ENCODE peak calls at places on chromosome 11, in seven cellular contexts. M, S, L, V, F, H and G are unnamed samples.

GRCh38 chr11:75311858-75312288 is 39.6 kb downstream of the ARRB1 start:
- DNase-seq in L (no peak), F (peak), M (no peak), H (no peak), V (peak), S (peak), G (peak)

GRCh38 chr11:46711288-46711687 is 7.7 kb upstream of the F2 start:
- DNase-seq in L (no peak), H (no peak), S (no peak), M (no peak), F (peak), V (peak), G (no peak)

GRCh38 chr11:34682822-34683221 is 61.9 kb downstream of the EHF start:
- DNase-seq in S (no peak), V (peak), H (no peak), L (no peak), M (no peak), F (peak), G (peak)

GRCh38 chr11:123052884-123053721 is 8.8 kb downstream of the HSPA8 start:
- DNase-seq in H (no peak), V (no peak), L (no peak), S (no peak), F (no peak), M (no peak), G (peak)

GRCh38 chr11:1306186-1307162 is 3.0 kb downstream of the TOLLIP start:
- DNase-seq in F (no peak), V (no peak), M (no peak), H (no peak), S (no peak), L (no peak), G (no peak)

GRCh38 chr11:111301004-111301839 is 2.9 kb downstream of the POU2AF3 start:
- DNase-seq in L (no peak), M (no peak), S (peak), H (peak), F (no peak), V (no peak), G (peak)

GRCh38 chr11:30579776-30580175 is 6.4 kb downstream of the MPPED2 start:
- DNase-seq in M (no peak), F (no peak), L (no peak), S (no peak), H (no peak), V (no peak), G (no peak)

GRCh38 chr11:57368106-57368826 is 12.7 kb downstream of the PRG3 start:
- DNase-seq in H (no peak), L (no peak), S (no peak), F (no peak), M (no peak), V (no peak), G (peak)

GRCh38 chr11:36657610-36658225 is 59.7 kb upstream of the RAG2 start:
- DNase-seq in F (no peak), L (no peak), H (no peak), V (peak), S (no peak), M (no peak), G (no peak)

GRCh38 chr11:89477175-89477574 is 14.0 kb downstream of the NOX4 start:
- DNase-seq in S (no peak), M (no peak), F (no peak), H (no peak), L (no peak), V (no peak), G (peak)

GRCh38 chr11:35138606-35138948 is 394 bp upstream of the CD44 start:
- DNase-seq in F (peak), S (peak), L (no peak), M (peak), H (no peak), V (no peak), G (peak)

GRCh38 chr11:43943931-43944751 is 1.7 kb downstream of the C11orf96 start:
- DNase-seq in S (no peak), M (peak), H (no peak), F (no peak), V (peak), L (no peak), G (peak)

GRCh38 chr11:3164540-3165151 is 464 bp downstream of the OSBPL5 start:
- DNase-seq in S (no peak), V (no peak), L (peak), F (no peak), H (no peak), M (no peak), G (no peak)

GRCh38 chr11:128579790-128580504 is 7.4 kb downstream of the ETS1 start:
- DNase-seq in F (peak), M (no peak), H (peak), L (no peak), S (no peak), V (no peak), G (peak)

GRCh38 chr11:128720522-128720985 is 26.7 kb downstream of the FLI1 start:
- DNase-seq in F (no peak), M (peak), S (no peak), H (peak), L (no peak), V (peak), G (no peak)

GRCh38 chr11:45677811-45678515 is 12.5 kb upstream of the CHST1 start:
- DNase-seq in H (no peak), F (no peak), M (peak), V (no peak), S (no peak), L (no peak), G (no peak)

GRCh38 chr11:34161812-34162506 is 56.5 kb downstream of the NAT10 start:
- DNase-seq in H (no peak), M (no peak), L (no peak), S (no peak), V (no peak), F (peak), G (peak)

GRCh38 chr11:75246006-75246672 is 5.6 kb downstream of the TPBGL start:
- DNase-seq in H (no peak), L (no peak), F (no peak), S (no peak), M (no peak), V (no peak), G (no peak)

GRCh38 chr11:35216962-35217667 is 78.1 kb downstream of the CD44 start:
- DNase-seq in V (no peak), S (no peak), L (peak), H (no peak), F (no peak), M (no peak), G (peak)

GRCh38 chr11:119284344-119285157 is 32.4 kb downstream of the MCAM start:
- DNase-seq in L (no peak), S (no peak), F (peak), V (peak), M (peak), H (peak), G (peak)

GRCh38 chr11:108906826-108907225 is 242.0 kb downstream of the DDX10 start:
- DNase-seq in H (no peak), F (peak), M (no peak), S (no peak), V (no peak), L (no peak), G (peak)

GRCh38 chr11:69335010-69335409 is 41.1 kb downstream of the MYEOV start:
- DNase-seq in H (no peak), F (no peak), S (peak), L (no peak), V (no peak), M (no peak), G (no peak)

GRCh38 chr11:116309446-116309845 is 463.3 kb downstream of the BUD13 start:
- DNase-seq in S (no peak), V (no peak), L (no peak), M (no peak), F (no peak), H (no peak), G (no peak)

GRCh38 chr11:57353461-57354251 is 15.5 kb downstream of the P2RX3 start:
- DNase-seq in V (no peak), H (no peak), L (no peak), F (no peak), M (no peak), S (no peak), G (no peak)

GRCh38 chr11:106697058-106697457 is 321.2 kb downstream of the GUCY1A2 start:
- DNase-seq in M (no peak), V (peak), L (no peak), H (no peak), F (peak), S (no peak), G (peak)

GRCh38 chr11:3160252-3161031 is 4.7 kb downstream of the OSBPL5 start:
- DNase-seq in V (peak), F (peak), M (peak), H (no peak), L (peak), S (peak), G (peak)

GRCh38 chr11:6269994-6270393 is 10.4 kb downstream of the CCKBR start:
- DNase-seq in S (no peak), F (no peak), V (no peak), H (no peak), L (no peak), M (no peak), G (no peak)
- TF ChIP-seq CTCF in S (no peak), F (no peak), V (no peak), H (no peak), L (no peak), M (peak), G (no peak)

GRCh38 chr11:16000065-16000464 is 356.3 kb downstream of the SOX6 start:
- DNase-seq in S (no peak), L (no peak), F (peak), M (no peak), H (no peak), V (peak), G (peak)

GRCh38 chr11:16002942-16003341 is 353.4 kb downstream of the SOX6 start:
- DNase-seq in S (no peak), M (no peak), H (no peak), L (no peak), V (no peak), F (no peak), G (no peak)

GRCh38 chr11:16007514-16007913 is 348.8 kb downstream of the SOX6 start:
- DNase-seq in F (no peak), M (no peak), S (no peak), L (no peak), V (no peak), H (no peak), G (no peak)

GRCh38 chr11:16001044-16001568 is 355.2 kb downstream of the SOX6 start:
- DNase-seq in H (no peak), M (no peak), F (no peak), V (no peak), L (no peak), S (no peak), G (no peak)

DNA sequence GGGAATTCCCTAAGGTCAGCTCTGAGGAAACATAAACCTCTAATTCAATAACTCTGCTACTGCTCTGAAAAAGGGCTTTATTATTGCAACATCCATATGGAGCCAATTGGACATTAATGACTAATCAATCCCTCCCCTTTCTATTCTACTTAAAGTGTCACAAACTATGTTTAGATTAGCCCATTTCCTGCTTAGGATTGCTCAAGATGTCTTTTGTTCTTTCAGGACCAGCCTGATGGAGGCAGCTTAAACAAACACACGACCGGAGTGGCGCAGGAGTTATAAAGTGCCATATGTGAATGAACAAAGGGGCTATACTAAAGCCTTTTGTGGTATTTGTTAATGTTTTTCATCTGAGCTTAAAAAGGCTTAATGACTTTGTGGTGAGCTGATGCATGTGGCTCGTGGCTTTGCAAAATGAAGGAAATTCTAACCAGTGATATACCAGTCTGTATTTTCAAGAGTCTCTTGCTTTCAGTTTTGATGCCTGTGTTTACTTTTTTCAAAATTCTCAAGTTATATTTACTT is 354.4 kb downstream of the SOX6 start:
- DNase-seq in H (no peak), S (peak), V (peak), L (no peak), M (no peak), F (peak), G (peak)
- TF ChIP-seq CTCF in H (no peak), S (no peak), V (no peak), L (no peak), M (peak), F (peak), G (no peak)

DNA sequence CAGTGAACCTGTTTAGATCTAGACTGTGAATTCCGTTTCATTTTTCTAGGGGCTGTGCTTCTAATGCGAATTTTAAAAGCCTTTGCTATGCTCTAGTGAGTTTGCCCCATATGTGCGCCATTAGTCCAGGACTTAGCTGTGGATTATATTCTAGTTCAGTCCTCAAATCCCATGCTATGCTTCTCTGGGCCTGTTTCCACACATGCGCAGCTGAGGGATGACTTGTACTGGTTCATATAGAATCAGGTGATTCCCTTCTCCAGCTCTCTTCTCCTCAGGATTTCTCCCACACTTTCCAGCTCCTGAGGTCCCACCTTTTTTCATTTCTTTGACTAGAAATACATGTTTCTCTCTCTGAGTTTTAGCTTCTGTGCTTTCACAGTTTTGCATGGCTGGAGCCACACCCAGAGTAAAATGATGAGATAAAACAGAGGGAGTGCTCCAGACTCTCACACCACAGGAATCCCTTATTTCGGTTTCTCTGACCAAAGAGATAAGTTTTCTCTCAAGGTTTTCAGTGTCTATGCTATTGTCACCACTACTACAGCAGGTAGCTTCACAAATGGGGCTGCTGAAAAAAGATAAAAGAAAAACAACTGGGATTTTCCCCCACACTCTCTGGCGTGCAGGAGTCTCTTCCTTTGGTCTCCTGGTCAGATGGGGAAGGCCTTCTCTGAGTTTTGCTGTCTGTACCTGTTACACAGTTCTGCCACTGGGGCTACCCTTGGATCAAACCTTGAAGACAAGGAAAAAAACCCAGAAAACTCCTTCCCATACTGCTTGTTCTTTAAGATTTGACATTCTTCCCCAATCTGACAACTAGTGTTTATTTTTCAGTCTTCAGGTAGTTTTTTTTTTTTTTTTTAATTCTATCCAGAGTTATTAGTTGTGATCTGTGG is 96.2 kb upstream of the TEAD1 start:
- DNase-seq in F (no peak), M (no peak), S (no peak), H (no peak), V (no peak), L (no peak), G (no peak)
- TF ChIP-seq CTCF in F (no peak), M (peak), S (no peak), H (no peak), V (no peak), L (no peak), G (no peak)

DNA sequence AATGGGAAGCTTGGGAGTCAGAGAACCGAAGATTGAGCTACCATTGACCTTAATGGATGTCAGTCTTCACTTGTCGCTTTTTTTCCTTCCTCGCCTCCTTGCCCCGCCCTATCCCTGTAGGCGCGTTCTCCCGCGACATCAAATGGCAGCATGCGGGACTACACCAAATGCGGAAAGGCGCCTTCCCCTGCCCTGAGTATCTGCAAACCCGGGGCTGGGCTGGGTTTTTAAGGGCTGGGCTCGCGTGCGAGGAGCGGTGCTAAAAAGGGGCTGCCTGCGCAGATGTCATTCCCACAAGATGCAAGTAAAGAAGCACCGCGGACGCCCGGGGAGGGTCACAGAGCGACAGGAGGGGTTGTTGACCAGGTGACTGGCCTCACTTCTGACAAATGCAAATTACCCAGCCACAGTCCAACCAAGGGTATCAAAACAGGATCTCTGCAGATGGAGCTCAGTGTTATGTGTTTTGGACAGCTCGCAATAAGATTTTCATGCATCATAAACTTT is 4.7 kb upstream of the FAM111B start:
- DNase-seq in H (peak), F (peak), L (peak), V (peak), M (peak), S (peak), G (peak)
- TF ChIP-seq CTCF in H (peak), F (peak), L (no peak), V (peak), M (peak), S (peak), G (peak)

GRCh38 chr11:92342886-92343285 is 118.3 kb downstream of the FAT3 start:
- DNase-seq in H (no peak), F (no peak), V (no peak), M (peak), L (no peak), S (no peak), G (no peak)
- TF ChIP-seq CTCF in H (no peak), F (no peak), V (peak), M (no peak), L (no peak), S (no peak), G (no peak)

GRCh38 chr11:27660171-27660570 is 40.1 kb downstream of the BDNF start:
- DNase-seq in L (no peak), M (no peak), F (no peak), V (no peak), S (no peak), H (no peak), G (no peak)

GRCh38 chr11:27658535-27659236 is 41.6 kb downstream of the BDNF start:
- DNase-seq in H (no peak), F (no peak), M (no peak), V (no peak), L (no peak), S (no peak), G (no peak)

GRCh38 chr11:27663294-27663693 is 37.0 kb downstream of the BDNF start:
- DNase-seq in F (no peak), H (no peak), L (no peak), S (no peak), M (no peak), V (no peak), G (no peak)
- TF ChIP-seq CTCF in F (no peak), H (no peak), L (no peak), S (no peak), M (no peak), V (no peak), G (no peak)

DNA sequence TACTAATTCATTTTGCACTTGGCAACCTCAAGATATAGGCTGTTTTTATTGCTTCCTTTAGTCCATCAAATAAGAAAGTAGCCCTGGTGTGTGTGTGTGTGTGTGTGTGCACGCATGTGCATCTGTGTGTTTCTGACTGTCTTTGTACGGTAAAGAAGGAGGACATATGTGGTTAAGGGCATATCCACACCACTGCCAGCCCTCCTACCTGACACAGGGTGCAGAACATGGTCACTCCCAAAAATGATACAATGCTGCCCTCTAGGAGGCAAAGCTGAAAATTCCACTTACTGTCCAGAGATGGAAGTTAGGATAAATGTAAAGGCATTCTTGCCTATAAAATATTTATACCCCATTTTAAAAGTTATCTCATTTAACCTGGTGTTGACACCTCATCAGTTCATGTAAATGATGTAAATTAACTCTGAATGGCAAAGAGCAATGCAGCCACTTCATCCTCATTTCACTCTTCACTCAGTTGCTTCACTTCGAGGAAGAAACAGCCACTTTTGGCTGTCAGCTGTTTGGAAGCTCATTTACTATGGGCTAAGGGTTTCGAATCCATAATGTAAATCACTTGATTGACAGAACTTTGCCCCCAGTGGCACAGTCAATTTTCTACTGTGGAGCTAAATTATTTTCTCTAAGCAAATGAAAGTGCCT is 83.1 kb upstream of the MTNR1B start:
- DNase-seq in H (peak), F (peak), L (no peak), S (peak), M (peak), V (peak), G (peak)
- TF ChIP-seq CTCF in H (peak), F (peak), L (peak), S (peak), M (peak), V (peak), G (peak)